ENCODE peak calls at places on chromosomes 3 and 15, in nine cellular contexts. I is progenitor cell of endocrine pancreas; W is HL-60; O is stimulated activated CD8-positive, alpha-beta memory T cell treated with anti-CD3 and anti-CD28 coated beads, Interleukin-7, amount 100 ng/mL, for 24 hours; N is activated CD4-positive, CD25-positive, alpha-beta regulatory T cell; R is anterior cingulate cortex; P is NCI-H1417; A is CD8-positive, alpha-beta memory T cell; Z is sigmoid colon. U is an unnamed sample.

GRCh38 chr15:60396964-60397771 is 618 bp downstream of the ANXA2 start:
- DNase-seq in R (no peak), W (no peak), A (peak; percentile 45), N (no peak), Z (peak; percentile 83), P (no peak), O (no peak), I (peak; percentile 65), U (no peak)

GRCh38 chr3:134880431-134880830 is 85.4 kb downstream of the EPHB1 start:
- DNase-seq in O (no peak), P (no peak), W (no peak), A (no peak), I (no peak), N (no peak), R (no peak), Z (no peak), U (no peak)

GRCh38 chr3:120569224-120569915 is 26.8 kb upstream of the NDUFB4 start:
- DNase-seq in I (no peak), Z (no peak), W (no peak), O (no peak), P (no peak), A (no peak), R (no peak), N (no peak), U (no peak)

GRCh38 chr15:34650177-34650576 is 66.7 kb upstream of the GOLGA8B start:
- DNase-seq in Z (no peak), R (no peak), N (no peak), W (no peak), I (no peak), P (no peak), A (no peak), O (no peak), U (no peak)

GRCh38 chr3:32297366-32297765 is 58.9 kb downstream of the CMTM8 start:
- DNase-seq in O (no peak), Z (no peak), I (no peak), R (no peak), N (no peak), A (peak; percentile 10), W (peak; percentile 63), P (no peak), U (no peak)

GRCh38 chr3:137121704-137122314 is 164.0 kb downstream of the IL20RB start:
- DNase-seq in I (no peak), O (no peak), R (no peak), P (peak; percentile 46), W (peak; percentile 48), N (no peak), Z (no peak), A (no peak), U (no peak)

GRCh38 chr15:26294062-26294689 is 431.0 kb upstream of the ATP10A start:
- DNase-seq in I (no peak), N (no peak), W (no peak), A (no peak), Z (no peak), R (no peak), P (peak; percentile 5), O (no peak), U (no peak)

GRCh38 chr3:160754371-160754854 is 1.6 kb upstream of the PPM1L start:
- DNase-seq in A (peak; percentile 1), W (peak; percentile 27), R (no peak), Z (peak; percentile 71), I (no peak), O (no peak), N (no peak), P (peak; percentile 90), U (no peak)

GRCh38 chr3:13137808-13138565 is 64.8 kb upstream of the IQSEC1 start:
- DNase-seq in Z (peak; percentile 55), A (no peak), I (no peak), W (no peak), N (no peak), R (no peak), O (no peak), P (peak; percentile 48), U (peak; percentile 86)

GRCh38 chr3:128878556-128879124 is 780 bp upstream of the ACAD9 start:
- DNase-seq in W (peak; percentile 56), O (no peak), N (no peak), I (no peak), A (peak; percentile 1), R (no peak), Z (peak; percentile 67), P (no peak), U (no peak)

GRCh38 chr3:31312400-31312799 is 220.3 kb upstream of the STT3B start:
- DNase-seq in A (no peak), R (no peak), W (peak; percentile 31), Z (no peak), N (no peak), P (no peak), I (no peak), O (no peak), U (no peak)

GRCh38 chr15:101065570-101066221 is 146.5 kb downstream of the LRRK1 start:
- DNase-seq in R (no peak), Z (peak; percentile 60), W (no peak), I (no peak), A (no peak), N (no peak), O (no peak), P (no peak), U (peak; percentile 90)

GRCh38 chr3:12135029-12135634 is 23.6 kb downstream of the TIMP4 start:
- DNase-seq in O (peak; percentile 25), Z (peak; percentile 84), P (peak; percentile 53), W (peak; percentile 74), N (peak; percentile 28), I (peak; percentile 45), A (peak; percentile 41), R (no peak), U (no peak)

GRCh38 chr3:72591522-72592421 is 256.5 kb downstream of the SHQ1 start:
- DNase-seq in Z (peak; percentile 73), A (no peak), O (no peak), P (no peak), W (no peak), R (peak; percentile 2), N (no peak), I (no peak), U (no peak)

GRCh38 chr15:38705421-38706219 is 141.0 kb upstream of the RASGRP1 start:
- DNase-seq in I (no peak), W (no peak), R (no peak), O (no peak), P (no peak), Z (no peak), N (no peak), A (no peak), U (no peak)

GRCh38 chr3:8623741-8624140 is 20.9 kb downstream of the SSUH2 start:
- DNase-seq in A (no peak), W (no peak), I (no peak), Z (no peak), P (no peak), O (no peak), R (no peak), N (no peak), U (no peak)

GRCh38 chr3:156488771-156489170 is 66.1 kb downstream of the SSR3 start:
- DNase-seq in I (no peak), A (no peak), O (no peak), P (no peak), N (no peak), R (no peak), Z (no peak), W (no peak), U (no peak)

GRCh38 chr15:86872782-86873181 is 793.1 kb downstream of the AGBL1 start:
- DNase-seq in N (no peak), O (no peak), Z (no peak), R (no peak), W (no peak), A (no peak), P (no peak), I (no peak), U (no peak)

GRCh38 chr15:42602501-42602900 is 27.1 kb downstream of the STARD9 start:
- DNase-seq in O (no peak), A (no peak), N (no peak), W (no peak), P (no peak), I (no peak), Z (no peak), R (no peak), U (no peak)

U was measured in chondrocyte.